ENCODE peak calls at places on chromosomes 5 and 9, in eight cellular contexts. One of them, this sample, is unnamed.

GRCh38 chr9:105503873-105504272 is 54.1 kb upstream of the FKTN start:
- DNase-seq in A549: no peak
- DNase-seq in astrocyte: no peak
- DNase-seq in heart right ventricle: no peak
- DNase-seq in CD8-positive, alpha-beta memory T cell: no peak
- DNase-seq in right cardiac atrium: no peak
- DNase-seq in brain microvascular endothelial cell: no peak
- DNase-seq in uterus: no peak
- DNase-seq in this sample: no peak

GRCh38 chr9:128340691-128341434 is 536 bp downstream of the SLC27A4 start:
- DNase-seq in right cardiac atrium: peak; percentile 41
- DNase-seq in heart right ventricle: no peak
- DNase-seq in brain microvascular endothelial cell: no peak
- DNase-seq in uterus: no peak
- DNase-seq in astrocyte: no peak
- DNase-seq in A549: no peak
- DNase-seq in CD8-positive, alpha-beta memory T cell: no peak
- DNase-seq in this sample: no peak

GRCh38 chr5:77035950-77036349 is 5.7 kb downstream of the AGGF1 start:
- DNase-seq in heart right ventricle: no peak
- DNase-seq in CD8-positive, alpha-beta memory T cell: no peak
- DNase-seq in brain microvascular endothelial cell: no peak
- DNase-seq in right cardiac atrium: no peak
- DNase-seq in A549: no peak
- DNase-seq in uterus: no peak
- DNase-seq in astrocyte: no peak
- DNase-seq in this sample: no peak

GRCh38 chr5:124401247-124402143 is 344.9 kb downstream of the ZNF608 start:
- DNase-seq in CD8-positive, alpha-beta memory T cell: no peak
- DNase-seq in uterus: no peak
- DNase-seq in heart right ventricle: no peak
- DNase-seq in brain microvascular endothelial cell: no peak
- DNase-seq in astrocyte: no peak
- DNase-seq in A549: no peak
- DNase-seq in right cardiac atrium: no peak
- DNase-seq in this sample: no peak

GRCh38 chr5:9707766-9708462 is 77.8 kb upstream of the TAS2R1 start:
- DNase-seq in brain microvascular endothelial cell: no peak
- DNase-seq in A549: no peak
- DNase-seq in right cardiac atrium: no peak
- DNase-seq in astrocyte: no peak
- DNase-seq in CD8-positive, alpha-beta memory T cell: no peak
- DNase-seq in uterus: no peak
- DNase-seq in heart right ventricle: no peak
- DNase-seq in this sample: no peak

GRCh38 chr9:6827370-6827949 is 69.7 kb downstream of the KDM4C start:
- DNase-seq in astrocyte: peak; percentile 15
- DNase-seq in A549: peak; percentile 47
- DNase-seq in CD8-positive, alpha-beta memory T cell: peak; percentile 3
- DNase-seq in heart right ventricle: no peak
- DNase-seq in right cardiac atrium: no peak
- DNase-seq in brain microvascular endothelial cell: peak; percentile 36
- DNase-seq in uterus: no peak
- DNase-seq in this sample: no peak

GRCh38 chr9:94676446-94677148 is 37.3 kb upstream of the FBP1 start:
- DNase-seq in A549: no peak
- DNase-seq in right cardiac atrium: no peak
- DNase-seq in CD8-positive, alpha-beta memory T cell: no peak
- DNase-seq in astrocyte: peak; percentile 14
- DNase-seq in heart right ventricle: no peak
- DNase-seq in brain microvascular endothelial cell: no peak
- DNase-seq in uterus: no peak
- DNase-seq in this sample: no peak

GRCh38 chr5:62083661-62084060 is 222.3 kb upstream of the KIF2A start:
- DNase-seq in A549: no peak
- DNase-seq in uterus: no peak
- DNase-seq in CD8-positive, alpha-beta memory T cell: no peak
- DNase-seq in right cardiac atrium: no peak
- DNase-seq in astrocyte: no peak
- DNase-seq in heart right ventricle: no peak
- DNase-seq in brain microvascular endothelial cell: no peak
- DNase-seq in this sample: no peak

GRCh38 chr9:93541581-93542349 is 34.6 kb upstream of the PHF2 start:
- DNase-seq in uterus: no peak
- DNase-seq in brain microvascular endothelial cell: no peak
- DNase-seq in astrocyte: no peak
- DNase-seq in right cardiac atrium: no peak
- DNase-seq in CD8-positive, alpha-beta memory T cell: no peak
- DNase-seq in A549: no peak
- DNase-seq in heart right ventricle: no peak
- DNase-seq in this sample: no peak

GRCh38 chr9:80881946-80882345 is 807.4 kb downstream of the TLE1 start:
- DNase-seq in brain microvascular endothelial cell: no peak
- DNase-seq in astrocyte: no peak
- DNase-seq in right cardiac atrium: no peak
- DNase-seq in CD8-positive, alpha-beta memory T cell: no peak
- DNase-seq in A549: no peak
- DNase-seq in uterus: no peak
- DNase-seq in heart right ventricle: no peak
- DNase-seq in this sample: no peak

GRCh38 chr5:10936486-10936885 is 175.5 kb upstream of the DAP start:
- DNase-seq in CD8-positive, alpha-beta memory T cell: no peak
- DNase-seq in astrocyte: no peak
- DNase-seq in right cardiac atrium: no peak
- DNase-seq in A549: no peak
- DNase-seq in brain microvascular endothelial cell: no peak
- DNase-seq in heart right ventricle: no peak
- DNase-seq in uterus: no peak
- DNase-seq in this sample: no peak

GRCh38 chr9:26689041-26689440 is 203.6 kb downstream of the CAAP1 start:
- DNase-seq in brain microvascular endothelial cell: no peak
- DNase-seq in right cardiac atrium: no peak
- DNase-seq in astrocyte: no peak
- DNase-seq in A549: no peak
- DNase-seq in CD8-positive, alpha-beta memory T cell: no peak
- DNase-seq in uterus: no peak
- DNase-seq in heart right ventricle: no peak
- DNase-seq in this sample: no peak

GRCh38 chr9:136678034-136678433 is 9.2 kb downstream of the AGPAT2 start:
- DNase-seq in heart right ventricle: no peak
- DNase-seq in brain microvascular endothelial cell: no peak
- DNase-seq in CD8-positive, alpha-beta memory T cell: no peak
- DNase-seq in uterus: no peak
- DNase-seq in A549: no peak
- DNase-seq in right cardiac atrium: no peak
- DNase-seq in astrocyte: no peak
- DNase-seq in this sample: no peak

GRCh38 chr9:36194326-36195000 is 3.7 kb downstream of the CLTA start:
- DNase-seq in heart right ventricle: no peak
- DNase-seq in CD8-positive, alpha-beta memory T cell: no peak
- DNase-seq in right cardiac atrium: no peak
- DNase-seq in uterus: no peak
- DNase-seq in astrocyte: no peak
- DNase-seq in brain microvascular endothelial cell: no peak
- DNase-seq in A549: no peak
- DNase-seq in this sample: no peak

GRCh38 chr5:96509313-96509712 is 76.3 kb upstream of the PCSK1 start:
- DNase-seq in heart right ventricle: no peak
- DNase-seq in uterus: no peak
- DNase-seq in brain microvascular endothelial cell: no peak
- DNase-seq in right cardiac atrium: no peak
- DNase-seq in astrocyte: peak; percentile 41
- DNase-seq in CD8-positive, alpha-beta memory T cell: no peak
- DNase-seq in A549: peak; percentile 83
- DNase-seq in this sample: no peak

GRCh38 chr9:136786451-136786850 is 4.7 kb upstream of the TMEM141 start:
- DNase-seq in heart right ventricle: no peak
- DNase-seq in astrocyte: no peak
- DNase-seq in A549: no peak
- DNase-seq in uterus: no peak
- DNase-seq in CD8-positive, alpha-beta memory T cell: no peak
- DNase-seq in brain microvascular endothelial cell: no peak
- DNase-seq in right cardiac atrium: no peak
- DNase-seq in this sample: peak; percentile 22

GRCh38 chr5:34648039-34648438 is 8.1 kb upstream of the RAI14 start:
- DNase-seq in right cardiac atrium: no peak
- DNase-seq in astrocyte: no peak
- DNase-seq in heart right ventricle: no peak
- DNase-seq in A549: no peak
- DNase-seq in brain microvascular endothelial cell: no peak
- DNase-seq in CD8-positive, alpha-beta memory T cell: no peak
- DNase-seq in uterus: no peak
- DNase-seq in this sample: no peak

GRCh38 chr5:65163698-65164097 is 318.0 kb downstream of the ADAMTS6 start:
- DNase-seq in uterus: no peak
- DNase-seq in CD8-positive, alpha-beta memory T cell: no peak
- DNase-seq in right cardiac atrium: no peak
- DNase-seq in heart right ventricle: no peak
- DNase-seq in brain microvascular endothelial cell: peak; percentile 83
- DNase-seq in astrocyte: peak; percentile 70
- DNase-seq in A549: no peak
- DNase-seq in this sample: no peak

DNA sequence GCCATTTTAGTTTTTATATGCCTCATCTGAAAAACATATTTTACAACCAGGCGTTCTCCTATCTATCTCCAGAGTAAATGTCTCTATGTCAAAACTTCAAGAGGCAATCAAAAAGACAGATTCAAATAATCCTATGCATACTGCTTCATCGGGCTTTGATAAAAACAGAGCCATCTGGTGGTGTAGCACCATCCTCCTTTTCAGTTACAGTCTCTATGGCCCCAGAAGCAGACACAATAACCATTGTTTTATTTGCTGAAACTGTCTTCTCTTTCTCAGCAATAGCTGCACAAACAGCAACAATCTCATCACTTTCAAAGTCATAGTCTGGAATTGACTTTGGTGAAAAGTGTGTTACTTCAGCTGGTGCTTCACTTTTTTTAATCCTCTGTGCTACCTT is 36.3 kb downstream of the PTGER4 start:
- DNase-seq in CD8-positive, alpha-beta memory T cell: no peak
- DNase-seq in right cardiac atrium: no peak
- DNase-seq in brain microvascular endothelial cell: no peak
- DNase-seq in uterus: no peak
- DNase-seq in A549: peak; percentile 28
- DNase-seq in astrocyte: no peak
- DNase-seq in heart right ventricle: no peak
- DNase-seq in this sample: no peak
- H3K27ac ChIP-seq in CD8-positive, alpha-beta memory T cell: no peak overlapping the region
- H3K27ac ChIP-seq in right cardiac atrium: no peak overlapping the region
- H3K27ac ChIP-seq in brain microvascular endothelial cell: no peak overlapping the region
- H3K27ac ChIP-seq in uterus: no peak overlapping the region
- H3K27ac ChIP-seq in A549: no peak overlapping the region
- H3K27ac ChIP-seq in astrocyte: no peak overlapping the region
- H3K27ac ChIP-seq in heart right ventricle: no peak overlapping the region
- H3K27ac ChIP-seq in this sample: no peak overlapping the region

GRCh38 chr5:116572375-116573278 is 2.0 kb downstream of the SEMA6A start:
- DNase-seq in uterus: peak; percentile 34
- DNase-seq in right cardiac atrium: peak; percentile 48
- DNase-seq in CD8-positive, alpha-beta memory T cell: no peak
- DNase-seq in A549: peak; percentile 5
- DNase-seq in astrocyte: no peak
- DNase-seq in brain microvascular endothelial cell: no peak
- DNase-seq in heart right ventricle: peak; percentile 41
- DNase-seq in this sample: peak; percentile 52

GRCh38 chr5:116573279-116573616 is 1.4 kb downstream of the SEMA6A start:
- DNase-seq in brain microvascular endothelial cell: no peak
- DNase-seq in uterus: no peak
- DNase-seq in right cardiac atrium: peak; percentile 35
- DNase-seq in A549: peak; percentile 7
- DNase-seq in CD8-positive, alpha-beta memory T cell: no peak
- DNase-seq in heart right ventricle: peak; percentile 37
- DNase-seq in astrocyte: no peak
- DNase-seq in this sample: peak; percentile 78

GRCh38 chr5:116573617-116574431 is 799 bp downstream of the SEMA6A start:
- DNase-seq in brain microvascular endothelial cell: no peak
- DNase-seq in right cardiac atrium: peak; percentile 21
- DNase-seq in heart right ventricle: peak; percentile 29
- DNase-seq in astrocyte: no peak
- DNase-seq in CD8-positive, alpha-beta memory T cell: no peak
- DNase-seq in A549: peak; percentile 7
- DNase-seq in uterus: no peak
- DNase-seq in this sample: peak; percentile 80

GRCh38 chr5:116569999-116570398 is 4.6 kb downstream of the SEMA6A start:
- DNase-seq in heart right ventricle: no peak
- DNase-seq in uterus: no peak
- DNase-seq in A549: no peak
- DNase-seq in CD8-positive, alpha-beta memory T cell: no peak
- DNase-seq in brain microvascular endothelial cell: no peak
- DNase-seq in astrocyte: no peak
- DNase-seq in right cardiac atrium: no peak
- DNase-seq in this sample: no peak

GRCh38 chr5:116571568-116572321 is 2.9 kb downstream of the SEMA6A start:
- DNase-seq in CD8-positive, alpha-beta memory T cell: no peak
- DNase-seq in A549: peak; percentile 6
- DNase-seq in astrocyte: no peak
- DNase-seq in heart right ventricle: no peak
- DNase-seq in uterus: no peak
- DNase-seq in right cardiac atrium: no peak
- DNase-seq in brain microvascular endothelial cell: no peak
- DNase-seq in this sample: no peak
- H3K4me3 ChIP-seq in CD8-positive, alpha-beta memory T cell: no peak overlapping the region
- H3K4me3 ChIP-seq in A549: no peak overlapping the region
- H3K4me3 ChIP-seq in astrocyte: peak overlapping the region; percentile 64
- H3K4me3 ChIP-seq in heart right ventricle: peak overlapping the region; percentile 84
- H3K4me3 ChIP-seq in uterus: peak overlapping the region; percentile 49
- H3K4me3 ChIP-seq in right cardiac atrium: peak overlapping the region; percentile 83
- H3K4me3 ChIP-seq in brain microvascular endothelial cell: no peak overlapping the region
- H3K4me3 ChIP-seq in this sample: no peak overlapping the region

GRCh38 chr9:88773627-88774244 is 217.5 kb upstream of the S1PR3 start:
- DNase-seq in right cardiac atrium: no peak
- DNase-seq in A549: peak; percentile 74
- DNase-seq in uterus: no peak
- DNase-seq in astrocyte: peak; percentile 52
- DNase-seq in brain microvascular endothelial cell: peak; percentile 76
- DNase-seq in heart right ventricle: no peak
- DNase-seq in CD8-positive, alpha-beta memory T cell: no peak
- DNase-seq in this sample: no peak
- H3K27ac ChIP-seq in right cardiac atrium: no peak overlapping the region
- H3K27ac ChIP-seq in A549: peak overlapping the region; percentile 99
- H3K27ac ChIP-seq in uterus: no peak overlapping the region
- H3K27ac ChIP-seq in astrocyte: peak overlapping the region; percentile 92
- H3K27ac ChIP-seq in brain microvascular endothelial cell: peak overlapping the region; percentile 99
- H3K27ac ChIP-seq in heart right ventricle: peak overlapping the region; percentile 61
- H3K27ac ChIP-seq in CD8-positive, alpha-beta memory T cell: no peak overlapping the region
- H3K27ac ChIP-seq in this sample: no peak overlapping the region

GRCh38 chr5:132421442-132421841 is 51.9 kb downstream of the SLC22A5 start:
- DNase-seq in heart right ventricle: no peak
- DNase-seq in right cardiac atrium: no peak
- DNase-seq in A549: no peak
- DNase-seq in brain microvascular endothelial cell: no peak
- DNase-seq in CD8-positive, alpha-beta memory T cell: no peak
- DNase-seq in astrocyte: no peak
- DNase-seq in uterus: no peak
- DNase-seq in this sample: no peak
- H3K4me3 ChIP-seq in heart right ventricle: no peak overlapping the region
- H3K4me3 ChIP-seq in right cardiac atrium: no peak overlapping the region
- H3K4me3 ChIP-seq in A549: no peak overlapping the region
- H3K4me3 ChIP-seq in brain microvascular endothelial cell: no peak overlapping the region
- H3K4me3 ChIP-seq in CD8-positive, alpha-beta memory T cell: peak overlapping the region; percentile 15
- H3K4me3 ChIP-seq in astrocyte: no peak overlapping the region
- H3K4me3 ChIP-seq in uterus: no peak overlapping the region
- H3K4me3 ChIP-seq in this sample: no peak overlapping the region

This sample was measured in aorta.